ENCODE peak calls at places on chromosomes 4 and X, in four cellular contexts. A is sigmoid colon, S is aorta, T is transverse colon. O is an unnamed sample.

GRCh38 chrX:42531431-42531830 is 246.5 kb downstream of the PPP1R2C start:
- DNase-seq in A (no peak), S (no peak), T (no peak), O (no peak)

GRCh38 chrX:130654409-130654970 is 248.5 kb downstream of the ENOX2 start:
- DNase-seq in A (no peak), S (no peak), T (no peak), O (no peak)

GRCh38 chrX:91434351-91435168 is at the start of gene PABPC5:
- DNase-seq in A (peak), S (peak), T (peak), O (peak)

GRCh38 chrX:45758738-45759397 is 558.2 kb upstream of the DIPK2B start:
- DNase-seq in A (no peak), S (no peak), T (no peak), O (no peak)

GRCh38 chr4:127846765-127847164 is 33.9 kb upstream of the PLK4 start:
- DNase-seq in A (no peak), S (no peak), T (no peak), O (no peak)

GRCh38 chr4:73800206-73800605 is 36.3 kb upstream of the CXCL6 start:
- DNase-seq in A (no peak), S (no peak), T (no peak), O (no peak)

GRCh38 chr4:124092101-124093057 is 620.2 kb downstream of the ANKRD50 start:
- DNase-seq in A (no peak), S (no peak), T (no peak), O (no peak)

GRCh38 chr4:7761312-7761711 is 178.3 kb downstream of the AFAP1 start:
- DNase-seq in A (no peak), S (no peak), T (no peak), O (no peak)

GRCh38 chr4:146638801-146639351 is at the start of gene POU4F2:
- DNase-seq in A (no peak), S (no peak), T (no peak), O (no peak)

GRCh38 chr4:4869380-4869723 is 9.9 kb downstream of the MSX1 start:
- DNase-seq in A (no peak), S (no peak), T (no peak), O (no peak)

GRCh38 chrX:31126205-31126604 is 54.4 kb upstream of the FTHL17 start:
- DNase-seq in A (no peak), S (no peak), T (no peak), O (no peak)

GRCh38 chr4:105709081-105709450 is 482 bp downstream of the GSTCD start:
- DNase-seq in A (no peak), S (no peak), T (no peak), O (no peak)

GRCh38 chr4:147041376-147041775 is 95.7 kb upstream of the TTC29 start:
- DNase-seq in A (no peak), S (no peak), T (no peak), O (no peak)

GRCh38 chr4:112517067-112517588 is 1.1 kb upstream of the NEUROG2 start:
- DNase-seq in A (no peak), S (no peak), T (no peak), O (no peak)

GRCh38 chrX:40101430-40101802 is 3.7 kb upstream of the BCOR start:
- DNase-seq in A (no peak), S (no peak), T (no peak), O (no peak)

GRCh38 chr4:4269326-4269725 is 20.6 kb downstream of the LYAR start:
- DNase-seq in A (no peak), S (no peak), T (peak), O (no peak)

GRCh38 chrX:46912673-46913491 is 661 bp downstream of the JADE3 start:
- DNase-seq in A (peak), S (peak), T (peak), O (peak)

GRCh38 chrX:110284159-110284558 is 33.7 kb downstream of the AMMECR1 start:
- DNase-seq in A (no peak), S (no peak), T (no peak), O (no peak)

GRCh38 chrX:134460861-134461218 is 875 bp downstream of the HPRT1 start:
- DNase-seq in A (no peak), S (no peak), T (no peak), O (no peak)

GRCh38 chr4:55468724-55469123 is 73.0 kb downstream of the TMEM165 start:
- DNase-seq in A (no peak), S (no peak), T (no peak), O (no peak)

GRCh38 chrX:133648594-133648993 is 233.3 kb upstream of the GPC4 start:
- DNase-seq in A (no peak), S (no peak), T (no peak), O (no peak)

GRCh38 chr4:39042365-39042764 is 10.2 kb upstream of the TMEM156 start:
- DNase-seq in A (no peak), S (no peak), T (no peak), O (no peak)

GRCh38 chr4:114286275-114286674 is 306.8 kb upstream of the ARSJ start:
- DNase-seq in A (no peak), S (no peak), T (no peak), O (no peak)

GRCh38 chrX:71664889-71665491 is 2.4 kb upstream of the LOC101059915 start:
- DNase-seq in A (no peak), S (no peak), T (no peak), O (no peak)

GRCh38 chrX:54808109-54808604 is 612 bp downstream of the MAGED2 start:
- DNase-seq in A (peak), S (peak), T (peak), O (peak)

GRCh38 chr4:52641853-52642563 is 17.1 kb downstream of the USP46 start:
- DNase-seq in A (no peak), S (no peak), T (no peak), O (no peak)

GRCh38 chr4:102429553-102429952 is 71.6 kb upstream of the NFKB1 start:
- DNase-seq in A (no peak), S (no peak), T (no peak), O (no peak)

DNA sequence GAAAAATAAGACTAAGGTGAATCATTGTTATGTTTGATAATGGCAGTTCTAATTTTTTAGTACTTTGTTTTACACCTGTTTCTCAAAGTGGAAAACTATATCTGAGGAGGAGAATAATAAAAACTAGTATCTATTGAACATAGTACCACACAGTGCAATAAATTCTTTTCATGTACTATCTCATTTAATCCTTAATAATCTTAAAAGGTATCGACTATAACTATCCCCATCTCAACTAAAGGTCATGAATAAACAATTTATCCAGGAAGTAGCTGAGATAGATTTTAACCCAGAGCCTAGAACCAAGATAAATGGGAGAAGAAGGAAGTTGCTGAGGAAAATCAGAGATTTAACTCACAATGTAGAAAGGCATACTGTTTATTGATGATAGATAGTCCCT is 2.5 kb downstream of the CHIC2 start:
- DNase-seq in A (no peak), S (no peak), T (no peak), O (no peak)
- H3K4me3 ChIP-seq in A (peak), S (peak), T (no peak), O (peak)

GRCh38 chr4:184392748-184393334 is 81.5 kb downstream of the IRF2 start:
- DNase-seq in A (no peak), S (no peak), T (no peak), O (no peak)
- H3K4me3 ChIP-seq in A (no peak), S (no peak), T (no peak), O (no peak)

DNA sequence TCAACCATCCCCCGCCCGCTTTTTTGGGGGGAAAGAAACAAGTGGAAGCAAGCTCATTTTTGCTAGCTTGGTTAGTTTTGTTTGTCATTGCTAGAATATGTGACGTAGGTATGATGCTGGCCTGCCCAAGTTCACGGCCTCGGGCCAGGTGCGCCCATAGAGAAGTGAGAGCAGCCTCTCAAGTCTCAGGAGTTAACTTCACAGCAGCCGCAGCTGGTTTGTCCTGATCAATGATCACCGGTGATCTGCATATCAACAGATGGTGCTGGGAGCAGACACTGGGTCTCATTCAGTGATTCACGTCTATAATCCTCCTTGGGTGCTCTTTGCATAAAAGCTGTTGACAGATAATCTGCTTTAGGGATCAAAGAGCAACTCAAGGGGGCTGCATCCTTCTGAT is 50.1 kb downstream of the ENPP6 start:
- DNase-seq in A (no peak), S (no peak), T (peak), O (no peak)
- H3K4me3 ChIP-seq in A (no peak), S (no peak), T (no peak), O (no peak)

DNA sequence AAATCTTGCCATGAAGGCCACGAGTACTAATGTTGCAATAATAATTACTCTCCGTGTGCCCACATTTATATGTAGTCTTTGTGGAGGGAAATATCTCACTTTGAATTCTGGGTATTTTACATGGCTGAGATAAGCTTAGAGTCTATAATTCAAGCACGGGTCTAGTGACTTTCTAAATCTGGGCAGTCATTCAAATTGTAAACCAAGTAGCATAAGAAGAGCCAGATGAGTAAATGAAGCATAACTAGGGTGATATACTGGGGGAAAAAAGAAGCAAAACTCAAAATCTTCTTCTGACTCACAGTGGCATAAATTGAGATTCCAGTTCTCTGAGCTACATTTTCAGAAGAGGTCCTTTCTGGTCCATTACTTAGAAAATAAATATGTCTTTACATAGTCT is 53.0 kb downstream of the MAPK10 start:
- DNase-seq in A (no peak), S (no peak), T (no peak), O (no peak)
- H3K4me3 ChIP-seq in A (no peak), S (no peak), T (no peak), O (no peak)

GRCh38 chr4:10018818-10019438 is 2.4 kb downstream of the SLC2A9 start:
- DNase-seq in A (peak), S (peak), T (peak), O (peak)
- H3K4me3 ChIP-seq in A (peak), S (no peak), T (peak), O (peak)

GRCh38 chrX:3550871-3551270 is 162.6 kb downstream of the PRKX start:
- DNase-seq in A (no peak), S (no peak), T (no peak), O (no peak)

GRCh38 chrX:3549442-3549875 is 164.0 kb downstream of the PRKX start:
- DNase-seq in A (no peak), S (no peak), T (no peak), O (no peak)

GRCh38 chrX:3545901-3546300 is 167.5 kb downstream of the PRKX start:
- DNase-seq in A (no peak), S (no peak), T (no peak), O (no peak)

GRCh38 chrX:3550160-3550765 is 163.2 kb downstream of the PRKX start:
- DNase-seq in A (no peak), S (no peak), T (peak), O (no peak)

DNA sequence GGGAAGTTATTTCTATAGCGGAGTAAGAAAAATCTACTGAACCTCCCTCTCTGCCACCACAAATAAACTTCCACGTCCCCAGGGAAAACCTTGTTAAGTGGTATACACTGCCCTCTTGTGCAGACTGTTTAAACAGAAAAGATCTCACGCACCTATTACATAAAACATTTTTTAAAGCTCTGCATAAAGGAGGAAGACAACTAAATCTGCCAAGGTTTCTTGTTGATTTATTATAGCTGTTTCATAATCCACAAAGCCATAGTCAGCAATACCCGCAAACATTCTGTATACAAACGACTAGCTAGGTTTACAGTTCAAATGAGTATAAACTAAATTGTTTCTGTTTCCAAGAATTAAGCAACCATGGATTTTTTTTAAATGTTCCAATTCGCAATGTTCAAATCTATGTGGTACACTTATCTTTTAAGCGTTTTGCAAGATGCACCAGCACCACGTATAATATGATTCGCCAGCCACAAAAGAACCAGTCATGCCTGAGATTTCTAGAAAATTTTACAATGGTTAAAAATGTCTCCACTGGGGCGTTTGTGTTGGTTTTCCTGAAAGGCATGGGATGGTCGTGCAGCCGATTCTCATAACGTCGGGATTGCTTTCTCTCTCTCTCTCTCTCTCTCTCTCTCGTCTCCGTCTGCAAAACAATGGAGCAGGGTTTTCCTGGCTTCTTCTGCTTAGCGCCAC is 164.6 kb downstream of the PRKX start:
- DNase-seq in A (no peak), S (no peak), T (no peak), O (no peak)
- H3K4me3 ChIP-seq in A (no peak), S (no peak), T (no peak), O (no peak)

GRCh38 chr4:71232846-71233245 is 106.0 kb upstream of the SLC4A4 start:
- DNase-seq in A (no peak), S (no peak), T (no peak), O (no peak)
- H3K4me3 ChIP-seq in A (no peak), S (no peak), T (no peak), O (no peak)

GRCh38 chr4:82889287-82889686 is 1.7 kb downstream of the SEC31A start:
- DNase-seq in A (no peak), S (no peak), T (no peak), O (no peak)

GRCh38 chr4:82890602-82890912 is 396 bp downstream of the SEC31A start:
- DNase-seq in A (no peak), S (no peak), T (no peak), O (no peak)

GRCh38 chr4:82885410-82885809 is 5.5 kb downstream of the SEC31A start:
- DNase-seq in A (no peak), S (no peak), T (no peak), O (no peak)

GRCh38 chr4:82890913-82891727 is at the start of gene SEC31A:
- DNase-seq in A (peak), S (peak), T (peak), O (peak)

DNA sequence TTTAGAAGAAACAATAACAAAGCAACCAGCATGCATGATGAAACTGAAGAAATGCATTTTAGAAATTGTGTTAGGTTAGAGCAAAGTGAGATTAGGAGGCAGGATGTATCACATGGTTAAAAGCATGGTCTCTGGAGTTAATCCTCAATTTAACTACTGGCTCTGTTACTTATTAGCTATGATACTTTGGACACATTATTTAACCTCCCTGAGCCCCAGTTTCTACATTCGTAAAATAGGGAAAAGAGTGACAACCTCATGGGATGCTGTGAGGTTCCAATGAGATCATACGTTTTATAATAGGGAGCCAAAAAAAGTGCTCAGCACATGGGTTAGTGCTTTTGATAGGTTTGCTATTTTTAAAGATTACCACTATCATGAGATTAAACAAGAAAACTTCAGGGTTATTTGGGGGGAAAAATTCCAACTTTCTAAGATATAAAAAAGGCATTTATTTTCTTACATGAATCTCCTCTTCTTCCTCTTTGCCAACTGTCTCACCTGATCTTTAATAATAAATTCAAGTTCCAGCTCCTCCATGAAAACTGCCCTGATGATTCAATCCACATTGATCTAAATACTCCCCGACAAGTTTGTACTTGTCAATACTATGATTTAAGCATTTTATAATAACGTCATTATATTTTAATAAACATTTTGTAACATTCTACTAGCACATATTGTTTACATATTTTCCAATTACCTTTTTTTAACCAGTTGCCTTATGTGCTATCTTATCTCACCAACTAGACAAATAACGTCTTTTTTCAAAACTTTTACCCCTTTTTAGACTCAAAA is 4.6 kb downstream of the SEC31A start:
- DNase-seq in A (no peak), S (no peak), T (no peak), O (no peak)
- H3K4me3 ChIP-seq in A (no peak), S (no peak), T (no peak), O (no peak)

DNA sequence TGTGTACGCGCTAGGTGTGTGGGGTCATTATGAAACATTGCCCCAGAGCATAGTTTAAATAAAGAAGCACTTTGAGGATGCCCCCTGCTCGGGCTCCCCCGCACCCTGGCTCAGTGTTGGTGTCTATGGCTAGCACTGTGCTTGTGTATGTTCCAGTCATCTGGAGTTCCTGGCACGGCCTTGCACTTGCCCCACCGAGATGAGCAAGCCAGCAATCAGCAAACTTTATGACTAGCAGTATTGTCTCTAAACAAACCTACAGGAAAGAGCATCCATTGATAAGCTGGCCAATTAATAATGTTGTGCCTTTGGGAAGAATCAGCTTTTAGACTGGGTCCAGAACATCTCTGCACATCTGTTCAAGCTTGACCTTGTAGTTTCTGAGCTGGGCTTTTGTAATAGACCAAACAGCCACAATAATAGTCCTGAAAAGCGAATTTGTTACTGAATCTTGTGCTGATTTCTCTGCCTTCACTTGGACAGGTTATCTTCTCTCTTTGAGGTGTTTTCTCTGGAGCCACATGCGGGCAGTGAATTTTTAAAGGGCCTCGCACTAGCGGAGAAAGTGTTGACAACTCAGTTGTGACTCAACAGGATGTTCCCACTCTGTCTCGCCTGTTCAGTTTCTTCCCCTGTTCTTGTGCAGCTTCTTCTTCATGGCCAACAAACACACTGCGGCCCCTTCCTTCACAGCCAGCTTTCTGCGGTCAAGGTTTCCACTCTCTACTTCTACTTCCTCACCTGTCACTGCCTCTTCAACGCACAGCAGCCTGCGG is 895 bp upstream of the SHROOM4 start:
- DNase-seq in A (no peak), S (peak), T (no peak), O (no peak)
- H3K4me3 ChIP-seq in A (peak), S (peak), T (no peak), O (no peak)

GRCh38 chr4:26021417-26022345 is 107.7 kb downstream of the SMIM20 start:
- DNase-seq in A (no peak), S (no peak), T (no peak), O (no peak)
- H3K4me3 ChIP-seq in A (no peak), S (no peak), T (no peak), O (no peak)